ENCODE peak calls at places on chromosomes 16 and 17, in ten cellular contexts. G, E, C, F, Y, R, T, K, V and L are unnamed samples.

GRCh38 chr17:62670202-62670821 is 42.8 kb downstream of the MRC2 start:
- DNase-seq in T (no peak), K (peak), F (no peak), G (no peak), Y (no peak), R (peak), V (no peak), C (no peak), E (no peak), L (no peak)

GRCh38 chr17:44915727-44916058 is 393 bp upstream of the GFAP start:
- DNase-seq in V (no peak), T (no peak), Y (no peak), K (no peak), R (no peak), E (no peak), C (no peak), F (no peak), G (peak), L (no peak)

GRCh38 chr17:17724307-17724921 is 43.2 kb downstream of the RAI1 start:
- DNase-seq in K (peak), F (peak), R (peak), Y (no peak), G (no peak), C (no peak), T (no peak), V (peak), E (no peak), L (peak)

GRCh38 chr17:41907185-41907556 is 11.6 kb downstream of the ACLY start:
- DNase-seq in V (no peak), G (no peak), T (no peak), R (peak), Y (peak), C (no peak), E (peak), K (no peak), F (no peak), L (no peak)

GRCh38 chr17:32265896-32266388 is 310 bp downstream of the RHBDL3 start:
- DNase-seq in G (no peak), Y (no peak), F (no peak), C (no peak), R (no peak), E (no peak), K (no peak), T (no peak), V (no peak), L (no peak)

GRCh38 chr16:17471745-17472075 is 950 bp upstream of the XYLT1 start:
- DNase-seq in K (no peak), R (no peak), Y (no peak), C (no peak), E (peak), V (no peak), F (no peak), G (no peak), T (no peak), L (no peak)

GRCh38 chr17:28507567-28508195 is 1.5 kb downstream of the FOXN1 start:
- DNase-seq in G (no peak), E (no peak), F (no peak), C (no peak), V (no peak), K (no peak), Y (no peak), R (peak), T (no peak), L (no peak)

GRCh38 chr17:81349397-81350319 is 45.6 kb upstream of the BAHCC1 start:
- DNase-seq in E (no peak), R (no peak), T (no peak), Y (no peak), K (no peak), F (no peak), G (no peak), V (no peak), C (no peak), L (no peak)

GRCh38 chr17:75588546-75589016 is 981 bp downstream of the MYO15B start:
- DNase-seq in T (no peak), G (no peak), Y (peak), V (no peak), F (no peak), R (no peak), K (no peak), E (no peak), C (no peak), L (no peak)

GRCh38 chr17:35129154-35129972 is 7.9 kb downstream of the FNDC8 start:
- DNase-seq in V (no peak), C (no peak), K (no peak), G (no peak), Y (no peak), R (no peak), T (no peak), E (no peak), F (no peak), L (no peak)

GRCh38 chr16:85651822-85652430 is 36.8 kb downstream of the GINS2 start:
- DNase-seq in C (no peak), R (no peak), F (no peak), V (no peak), G (no peak), Y (peak), E (no peak), T (no peak), K (no peak), L (no peak)

GRCh38 chr17:81161972-81162371 is 3.3 kb upstream of the PVALEF start:
- DNase-seq in T (no peak), K (no peak), R (no peak), C (no peak), E (no peak), Y (no peak), G (no peak), F (no peak), V (no peak), L (no peak)

GRCh38 chr17:57442914-57443571 is 186.7 kb downstream of the MSI2 start:
- DNase-seq in G (peak), V (no peak), R (peak), C (peak), E (no peak), Y (no peak), K (no peak), F (peak), T (peak), L (no peak)

GRCh38 chr16:9046667-9047055 is 44.8 kb upstream of the HAPSTR1 start:
- DNase-seq in V (no peak), T (no peak), G (no peak), F (no peak), K (no peak), E (no peak), R (no peak), C (no peak), Y (no peak), L (no peak)

GRCh38 chr17:27756467-27757371 is 43.6 kb downstream of the NOS2 start:
- DNase-seq in C (peak), V (no peak), R (peak), F (peak), T (no peak), G (no peak), K (peak), Y (peak), E (no peak), L (no peak)

GRCh38 chr17:59848778-59849177 is 44.0 kb downstream of the TUBD1 start:
- DNase-seq in K (no peak), R (no peak), F (no peak), T (no peak), G (peak), V (no peak), E (no peak), Y (peak), C (no peak), L (no peak)

GRCh38 chr17:74274060-74274702 is at the start of gene DNAI2:
- DNase-seq in G (no peak), R (peak), T (no peak), Y (no peak), K (peak), F (no peak), E (no peak), C (peak), V (no peak), L (no peak)

GRCh38 chr17:979539-980405 is at the start of gene NXN:
- DNase-seq in G (no peak), Y (peak), F (peak), V (peak), C (peak), E (no peak), K (peak), T (peak), R (peak), L (no peak)

GRCh38 chr16:17224859-17225258 is 245.9 kb downstream of the XYLT1 start:
- DNase-seq in G (peak), E (peak), C (peak), F (no peak), R (no peak), Y (peak), T (no peak), V (no peak), K (no peak), L (no peak)

GRCh38 chr16:85334718-85335583 is 222.7 kb upstream of the CIBAR2 start:
- DNase-seq in R (no peak), Y (no peak), C (peak), K (peak), G (peak), F (peak), T (no peak), E (no peak), V (no peak), L (no peak)

GRCh38 chr16:86951831-86952598 is 365.2 kb downstream of the C16orf95 start:
- DNase-seq in T (no peak), V (no peak), K (no peak), Y (no peak), G (no peak), R (no peak), E (peak), C (no peak), F (peak), L (no peak)

GRCh38 chr16:53112015-53112414 is 57.2 kb downstream of the CHD9 start:
- DNase-seq in E (no peak), K (no peak), R (no peak), G (no peak), Y (no peak), V (no peak), T (no peak), C (no peak), F (no peak), L (no peak)

GRCh38 chr16:3174618-3175148 is 13.3 kb upstream of the OR1F1 start:
- DNase-seq in Y (no peak), V (no peak), G (no peak), T (no peak), K (no peak), C (no peak), R (no peak), E (no peak), F (no peak), L (no peak)

GRCh38 chr17:73205326-73205980 is 12.6 kb downstream of the COG1 start:
- DNase-seq in R (no peak), Y (no peak), F (no peak), V (no peak), T (no peak), E (no peak), K (no peak), C (no peak), G (no peak), L (no peak)

GRCh38 chr17:16447676-16448075 is 32.3 kb downstream of the TRPV2 start:
- DNase-seq in V (no peak), F (no peak), R (no peak), C (no peak), Y (no peak), G (no peak), E (no peak), T (no peak), K (no peak), L (no peak)

GRCh38 chr17:19707728-19708221 is 8.6 kb downstream of the SLC47A2 start:
- DNase-seq in G (no peak), E (no peak), R (no peak), F (no peak), V (no peak), K (no peak), Y (no peak), T (no peak), C (no peak), L (no peak)

GRCh38 chr16:10992797-10993196 is 48.4 kb downstream of the CLEC16A start:
- DNase-seq in K (no peak), Y (no peak), G (no peak), F (peak), T (no peak), V (no peak), E (no peak), R (no peak), C (no peak), L (no peak)

GRCh38 chr17:75524971-75525805 is at the start of gene LLGL2:
- DNase-seq in K (peak), T (peak), R (no peak), E (no peak), Y (peak), C (peak), F (peak), V (peak), G (no peak), L (no peak)

GRCh38 chr17:51185763-51186332 is 19.6 kb downstream of the NME2 start:
- DNase-seq in T (no peak), V (no peak), R (no peak), G (no peak), E (no peak), C (no peak), F (no peak), Y (no peak), K (no peak), L (no peak)

GRCh38 chr17:44223574-44224046 is 4.1 kb upstream of the UBTF start:
- DNase-seq in V (no peak), C (no peak), E (no peak), T (no peak), F (peak), R (no peak), G (no peak), K (no peak), Y (no peak), L (peak)

GRCh38 chr17:61770043-61770442 is 93.3 kb downstream of the BRIP1 start:
- DNase-seq in C (no peak), V (no peak), E (no peak), G (no peak), K (no peak), R (no peak), Y (no peak), T (no peak), F (no peak), L (no peak)

GRCh38 chr16:14300631-14301149 is 229.6 kb downstream of the MRTFB start:
- DNase-seq in G (peak), K (peak), E (peak), R (peak), T (no peak), C (peak), V (peak), F (peak), Y (peak), L (no peak)

GRCh38 chr17:50076591-50077235 is 18.4 kb upstream of the PDK2 start:
- DNase-seq in K (peak), R (no peak), Y (no peak), C (no peak), F (no peak), E (no peak), V (no peak), G (no peak), T (no peak), L (no peak)

GRCh38 chr16:65178151-65178550 is 56.3 kb upstream of the CDH11 start:
- DNase-seq in T (no peak), E (no peak), G (no peak), C (no peak), K (no peak), F (no peak), Y (no peak), R (no peak), V (no peak), L (no peak)

GRCh38 chr16:69619514-69619913 is 53.7 kb downstream of the NFAT5 start:
- DNase-seq in Y (no peak), C (no peak), K (no peak), G (no peak), E (no peak), R (no peak), F (peak), T (no peak), V (no peak), L (peak)

GRCh38 chr16:87705780-87706277 is 60.0 kb downstream of the KLHDC4 start:
- DNase-seq in C (no peak), V (no peak), G (no peak), R (no peak), K (peak), E (no peak), T (no peak), Y (no peak), F (no peak), L (no peak)

GRCh38 chr17:36931697-36932382 is 5.4 kb upstream of the LHX1 start:
- DNase-seq in G (no peak), Y (no peak), K (no peak), C (no peak), T (no peak), R (no peak), F (no peak), V (no peak), E (no peak), L (no peak)